ENCODE peak calls at places on chromosomes 13 and 19, in four cellular contexts. M is left ventricle myocardium inferior, H is aorta, T is lower lobe of right lung. Z is an unnamed sample.

GRCh38 chr19:47022140-47022536 is 2.5 kb downstream of the NPAS1 start:
- DNase-seq in M (no peak), H (no peak), T (no peak), Z (no peak)

GRCh38 chr13:99331881-99332293 is 24.7 kb upstream of the GPR183 start:
- DNase-seq in M (no peak), H (no peak), T (no peak), Z (no peak)

GRCh38 chr19:45640849-45641273 is 1.7 kb upstream of the EML2 start:
- DNase-seq in M (no peak), H (no peak), T (peak; percentile 53), Z (peak; percentile 27)

GRCh38 chr19:17618919-17619318 is 63.5 kb downstream of the COLGALT1 start:
- DNase-seq in M (no peak), H (no peak), T (no peak), Z (no peak)

GRCh38 chr19:55605637-55606470 is at the start of gene ZNF865:
- DNase-seq in M (peak; percentile 72), H (peak; percentile 76), T (peak; percentile 82), Z (peak; percentile 67)

GRCh38 chr13:108560092-108560491 is 69.3 kb upstream of the MYO16 start:
- DNase-seq in M (no peak), H (no peak), T (no peak), Z (no peak)

GRCh38 chr13:74770361-74770760 is 636.2 kb upstream of the KLF12 start:
- DNase-seq in M (no peak), H (no peak), T (no peak), Z (no peak)

GRCh38 chr13:33827152-33827551 is 9.2 kb downstream of the RFC3 start:
- DNase-seq in M (no peak), H (no peak), T (no peak), Z (no peak)

GRCh38 chr19:34269968-34270621 is 15.7 kb downstream of the GARRE1 start:
- DNase-seq in M (peak; percentile 43), H (peak; percentile 80), T (peak; percentile 77), Z (peak; percentile 66)

GRCh38 chr19:42166336-42166735 is 34.1 kb upstream of the POU2F2 start:
- DNase-seq in M (no peak), H (no peak), T (no peak), Z (no peak)

GRCh38 chr13:109989155-109989554 is 202.8 kb upstream of the IRS2 start:
- DNase-seq in M (no peak), H (no peak), T (no peak), Z (no peak)

GRCh38 chr13:30466841-30467252 is 1.1 kb upstream of the HMGB1 start:
- DNase-seq in M (no peak), H (no peak), T (no peak), Z (no peak)

GRCh38 chr13:72864142-72865035 is 82.5 kb downstream of the PIBF1 start:
- DNase-seq in M (no peak), H (no peak), T (no peak), Z (no peak)

GRCh38 chr19:30449191-30449590 is 77.0 kb downstream of the ZNF536 start:
- DNase-seq in M (no peak), H (no peak), T (no peak), Z (no peak)

GRCh38 chr13:44810067-44810840 is 179.0 kb downstream of the NUFIP1 start:
- DNase-seq in M (no peak), H (peak; percentile 57), T (no peak), Z (no peak)

GRCh38 chr19:16153582-16154336 is 10.3 kb downstream of the HSH2D start:
- DNase-seq in M (no peak), H (no peak), T (no peak), Z (no peak)

GRCh38 chr13:27617801-27618411 is 2.4 kb downstream of the LNX2 start:
- DNase-seq in M (no peak), H (no peak), T (no peak), Z (no peak)

GRCh38 chr19:7610491-7611240 is 15.0 kb downstream of the CAMSAP3 start:
- DNase-seq in M (no peak), H (no peak), T (no peak), Z (no peak)

GRCh38 chr19:10517361-10517759 is at the start of gene S1PR5:
- DNase-seq in M (no peak), H (peak; percentile 58), T (no peak), Z (peak; percentile 39)

DNA sequence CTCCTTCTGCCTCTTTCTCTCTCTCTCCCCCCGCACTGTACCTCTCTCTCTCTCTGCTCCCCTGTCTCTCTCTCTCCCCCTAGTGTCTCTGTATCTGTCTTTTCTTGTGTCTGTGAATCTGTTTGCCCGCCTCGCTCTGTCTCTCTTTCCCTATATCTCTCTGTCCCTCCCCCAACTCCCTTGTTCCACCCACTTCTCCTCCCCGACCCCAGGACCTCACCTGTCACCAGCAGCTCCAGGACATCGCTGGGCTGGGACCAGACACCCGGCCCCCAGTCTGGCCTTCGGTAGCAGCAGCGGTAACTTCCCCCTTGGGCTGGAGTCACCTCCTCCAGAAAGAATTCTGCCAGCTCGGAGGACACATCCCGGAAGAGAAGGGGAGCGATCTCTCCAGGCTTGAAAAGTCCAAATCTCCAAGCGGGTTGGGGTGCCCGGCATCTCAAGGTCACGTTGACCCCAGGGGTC is 3.9 kb downstream of the OSCAR start:
- DNase-seq in M (no peak), H (peak; percentile 61), T (no peak), Z (no peak)
- H3K4me3 ChIP-seq in M (peak overlapping the region; percentile 25), H (no peak overlapping the region), T (peak overlapping the region; percentile 31), Z (no peak overlapping the region)

DNA sequence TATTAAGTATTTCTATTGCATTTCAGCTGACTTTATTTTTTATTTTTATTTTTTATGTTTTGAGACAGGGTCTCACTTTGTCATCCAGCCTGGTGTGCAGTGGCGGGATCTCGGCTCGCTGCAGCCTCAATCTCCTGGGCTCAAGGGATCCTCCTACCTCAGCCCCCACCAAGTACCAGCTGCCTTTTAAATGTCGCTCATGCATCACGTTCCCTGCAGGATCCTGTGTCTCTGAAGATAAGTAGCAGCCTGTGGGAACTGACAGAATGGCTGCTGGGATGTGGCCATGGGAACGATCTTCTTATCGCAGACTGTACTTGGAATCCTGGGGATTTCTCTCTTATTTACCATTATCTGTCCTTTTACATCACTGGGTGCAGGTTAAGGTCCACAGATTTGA is 34.8 kb upstream of the ZNF331 start:
- DNase-seq in M (no peak), H (no peak), T (no peak), Z (no peak)
- H3K9me3 ChIP-seq in M (no peaks in the 10 kb centered on the region), H (peaks cover 1% of the 10 kb centered on the region), T (no peaks in the 10 kb centered on the region), Z (no peaks in the 10 kb centered on the region)

GRCh38 chr13:50386527-50387123 is 371.4 kb downstream of the KCNRG start:
- DNase-seq in M (peak; percentile 25), H (no peak), T (no peak), Z (no peak)

GRCh38 chr13:50389726-50390125 is 374.5 kb downstream of the KCNRG start:
- DNase-seq in M (no peak), H (no peak), T (no peak), Z (no peak)

GRCh38 chr13:50384724-50385123 is 369.5 kb downstream of the KCNRG start:
- DNase-seq in M (no peak), H (no peak), T (no peak), Z (no peak)

GRCh38 chr13:50388481-50388880 is 373.2 kb downstream of the KCNRG start:
- DNase-seq in M (no peak), H (no peak), T (no peak), Z (no peak)

GRCh38 chr13:50387124-50387581 is 371.9 kb downstream of the KCNRG start:
- DNase-seq in M (peak; percentile 64), H (no peak), T (peak; percentile 75), Z (no peak)
- H3K4me3 ChIP-seq in M (peak overlapping the region; percentile 53), H (peak overlapping the region; percentile 59), T (peak overlapping the region; percentile 25), Z (no peak overlapping the region)

GRCh38 chr19:52034051-52034728 is 6.0 kb upstream of the ZNF614 start:
- DNase-seq in M (no peak), H (no peak), T (no peak), Z (no peak)
- H3K9me3 ChIP-seq in M (peaks cover 91% of the 10 kb centered on the region), H (peaks cover 32% of the 10 kb centered on the region), T (peaks cover 90% of the 10 kb centered on the region), Z (peaks cover 76% of the 10 kb centered on the region)

GRCh38 chr19:38045554-38046253 is 138.7 kb downstream of the SIPA1L3 start:
- DNase-seq in M (no peak), H (no peak), T (no peak), Z (no peak)
- H3K4me3 ChIP-seq in M (no peak overlapping the region), H (no peak overlapping the region), T (no peak overlapping the region), Z (no peak overlapping the region)

GRCh38 chr19:53455828-53456227 is 11.7 kb upstream of the ZNF813 start:
- DNase-seq in M (no peak), H (no peak), T (no peak), Z (no peak)
- H3K9me3 ChIP-seq in M (peaks cover 69% of the 10 kb centered on the region), H (peaks cover 27% of the 10 kb centered on the region), T (peaks cover 74% of the 10 kb centered on the region), Z (peaks cover 46% of the 10 kb centered on the region)

GRCh38 chr19:54552913-54553310 is 20.7 kb upstream of the LILRA2 start:
- DNase-seq in M (no peak), H (no peak), T (no peak), Z (no peak)

GRCh38 chr19:54554006-54554405 is 19.6 kb upstream of the LILRA2 start:
- DNase-seq in M (no peak), H (no peak), T (no peak), Z (no peak)

GRCh38 chr19:54551293-54551692 is 22.3 kb upstream of the LILRA2 start:
- DNase-seq in M (no peak), H (no peak), T (no peak), Z (peak; percentile 2)

GRCh38 chr19:54554896-54555295 is 18.7 kb upstream of the LILRA2 start:
- DNase-seq in M (no peak), H (no peak), T (no peak), Z (no peak)

DNA sequence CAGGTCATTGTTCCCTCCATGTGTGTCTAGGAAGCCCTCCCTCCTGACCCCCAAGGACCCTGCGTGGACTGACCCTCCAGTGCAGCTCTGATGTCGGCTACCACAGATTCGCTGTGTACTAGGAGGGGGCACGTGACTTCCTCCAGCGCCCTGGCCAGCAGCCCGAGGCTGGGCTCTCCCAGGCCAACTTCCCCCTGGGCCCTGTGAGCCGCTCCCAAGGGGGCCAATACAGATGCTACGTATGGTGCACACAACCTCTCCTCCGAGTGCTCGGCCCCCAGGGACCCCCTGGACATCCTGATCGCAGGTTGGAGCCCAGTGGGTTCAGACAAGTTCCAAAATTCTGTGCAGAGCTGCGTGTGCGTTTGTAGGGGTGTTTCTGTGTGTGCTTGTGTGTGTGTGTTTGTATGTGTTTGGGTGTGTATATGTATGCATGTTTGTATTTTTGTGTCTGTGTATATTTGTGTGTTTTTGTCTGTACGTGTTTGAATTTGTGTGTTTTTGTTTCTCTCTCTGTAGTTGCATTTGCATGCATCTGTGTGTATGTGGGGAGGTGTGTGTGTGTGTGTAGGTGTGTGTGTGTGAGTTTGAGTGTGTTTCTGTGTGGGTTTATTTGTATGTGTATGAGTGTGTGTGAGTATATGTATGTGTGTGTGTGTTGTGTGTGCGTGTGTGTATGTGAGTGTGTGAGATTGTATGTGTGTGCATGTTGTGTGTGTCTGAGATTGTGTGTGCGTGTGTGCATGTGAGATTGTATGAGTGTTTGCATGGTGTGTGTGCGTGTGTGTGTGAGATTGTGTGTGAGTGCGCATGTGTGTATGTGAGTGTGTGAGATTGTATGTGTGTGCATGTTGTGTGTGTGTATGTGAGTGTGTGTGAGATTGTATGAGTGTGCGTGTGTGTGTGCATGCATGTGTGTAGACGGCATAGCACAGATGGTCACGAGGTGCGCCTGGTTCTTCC is 21.4 kb upstream of the LILRA2 start:
- DNase-seq in M (peak; percentile 28), H (peak; percentile 73), T (peak; percentile 55), Z (no peak)
- H3K4me3 ChIP-seq in M (no peak overlapping the region), H (no peak overlapping the region), T (no peak overlapping the region), Z (no peak overlapping the region)

DNA sequence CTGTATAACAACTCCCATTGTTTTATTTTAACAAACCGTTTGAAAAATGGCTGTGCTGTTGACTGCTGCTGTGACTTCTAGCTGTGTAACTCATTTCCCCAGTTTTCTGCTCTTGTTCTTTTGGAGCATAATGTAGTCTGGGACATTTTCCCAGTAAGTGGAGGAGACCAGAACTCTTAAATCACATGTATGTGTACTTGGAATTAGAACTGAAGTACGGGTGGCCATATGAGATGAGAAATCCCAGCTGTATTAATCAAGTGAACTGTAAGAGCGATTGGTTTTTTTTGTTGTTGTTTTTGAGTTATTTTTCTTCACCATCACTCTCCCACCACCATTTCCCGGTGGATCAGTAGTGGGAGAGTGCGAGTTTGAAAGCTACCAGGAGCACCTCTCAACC is 49.5 kb upstream of the RNF113B start:
- DNase-seq in M (no peak), H (no peak), T (no peak), Z (no peak)
- H3K9me3 ChIP-seq in M (peaks cover 5% of the 10 kb centered on the region), H (no peaks in the 10 kb centered on the region), T (no peaks in the 10 kb centered on the region), Z (no peaks in the 10 kb centered on the region)

Z was measured in CD8-positive, alpha-beta memory T cell.